ENCODE peak calls at places on chromosomes 5 and 9, in five cellular contexts. One of them, this sample, is unnamed.

GRCh38 chr5:80804332-80804731 is 149.5 kb upstream of the DHFR start:
- DNase-seq in coronary artery: no peak
- DNase-seq in HL-60: no peak
- DNase-seq in Caco-2: peak
- DNase-seq in SK-N-SH: no peak
- DNase-seq in this sample: no peak

GRCh38 chr9:121298689-121299112 is 30.7 kb downstream of the GSN start:
- DNase-seq in coronary artery: peak
- DNase-seq in HL-60: no peak
- DNase-seq in Caco-2: no peak
- DNase-seq in SK-N-SH: no peak
- DNase-seq in this sample: no peak

GRCh38 chr5:149611327-149611726 is 30.0 kb downstream of the ARHGEF37 start:
- DNase-seq in coronary artery: no peak
- DNase-seq in HL-60: no peak
- DNase-seq in Caco-2: no peak
- DNase-seq in SK-N-SH: no peak
- DNase-seq in this sample: no peak

GRCh38 chr5:61202213-61202612 is 39.9 kb upstream of the SMIM15 start:
- DNase-seq in coronary artery: no peak
- DNase-seq in HL-60: no peak
- DNase-seq in Caco-2: no peak
- DNase-seq in SK-N-SH: no peak
- DNase-seq in this sample: no peak

GRCh38 chr9:129606161-129607025 is 14.5 kb downstream of the C9orf50 start:
- DNase-seq in coronary artery: no peak
- DNase-seq in HL-60: no peak
- DNase-seq in Caco-2: no peak
- DNase-seq in SK-N-SH: no peak
- DNase-seq in this sample: no peak

GRCh38 chr5:56116599-56117131 is 116.5 kb downstream of the ANKRD55 start:
- DNase-seq in coronary artery: no peak
- DNase-seq in HL-60: peak
- DNase-seq in Caco-2: no peak
- DNase-seq in SK-N-SH: no peak
- DNase-seq in this sample: no peak

GRCh38 chr5:144598451-144599068 is 427.9 kb downstream of the KCTD16 start:
- DNase-seq in coronary artery: no peak
- DNase-seq in HL-60: no peak
- DNase-seq in Caco-2: peak
- DNase-seq in SK-N-SH: peak
- DNase-seq in this sample: no peak

GRCh38 chr5:150229571-150229970 is 39.7 kb downstream of the SLC6A7 start:
- DNase-seq in coronary artery: no peak
- DNase-seq in HL-60: no peak
- DNase-seq in Caco-2: no peak
- DNase-seq in SK-N-SH: no peak
- DNase-seq in this sample: no peak

GRCh38 chr9:36914212-36914577 is 119.9 kb downstream of the PAX5 start:
- DNase-seq in coronary artery: no peak
- DNase-seq in HL-60: no peak
- DNase-seq in Caco-2: no peak
- DNase-seq in SK-N-SH: no peak
- DNase-seq in this sample: no peak

GRCh38 chr5:153824909-153825308 is 213.8 kb downstream of the FAM114A2 start:
- DNase-seq in coronary artery: no peak
- DNase-seq in HL-60: no peak
- DNase-seq in Caco-2: no peak
- DNase-seq in SK-N-SH: no peak
- DNase-seq in this sample: no peak

GRCh38 chr5:153831976-153832375 is 206.7 kb downstream of the FAM114A2 start:
- DNase-seq in coronary artery: no peak
- DNase-seq in HL-60: no peak
- DNase-seq in Caco-2: peak
- DNase-seq in SK-N-SH: peak
- DNase-seq in this sample: no peak

GRCh38 chr5:153827407-153827806 is 211.3 kb downstream of the FAM114A2 start:
- DNase-seq in coronary artery: no peak
- DNase-seq in HL-60: no peak
- DNase-seq in Caco-2: no peak
- DNase-seq in SK-N-SH: no peak
- DNase-seq in this sample: no peak
- TF ChIP-seq CTCF in coronary artery: no peak
- TF ChIP-seq CTCF in HL-60: no peak
- TF ChIP-seq CTCF in Caco-2: peak
- TF ChIP-seq CTCF in SK-N-SH: no peak
- TF ChIP-seq CTCF in this sample: peak

GRCh38 chr9:76652894-76653293 is 111.3 kb upstream of the PCA3 start:
- DNase-seq in coronary artery: no peak
- DNase-seq in HL-60: no peak
- DNase-seq in Caco-2: no peak
- DNase-seq in SK-N-SH: no peak
- DNase-seq in this sample: no peak
- TF ChIP-seq CTCF in coronary artery: no peak
- TF ChIP-seq CTCF in HL-60: no peak
- TF ChIP-seq CTCF in Caco-2: no peak
- TF ChIP-seq CTCF in SK-N-SH: no peak
- TF ChIP-seq CTCF in this sample: no peak

GRCh38 chr5:3512291-3512690 is 83.3 kb upstream of the IRX1 start:
- DNase-seq in coronary artery: no peak
- DNase-seq in HL-60: no peak
- DNase-seq in Caco-2: no peak
- DNase-seq in SK-N-SH: no peak
- DNase-seq in this sample: no peak

GRCh38 chr5:3511774-3512173 is 83.9 kb upstream of the IRX1 start:
- DNase-seq in coronary artery: no peak
- DNase-seq in HL-60: no peak
- DNase-seq in Caco-2: no peak
- DNase-seq in SK-N-SH: no peak
- DNase-seq in this sample: no peak

GRCh38 chr5:3510642-3511041 is 85.0 kb upstream of the IRX1 start:
- DNase-seq in coronary artery: no peak
- DNase-seq in HL-60: no peak
- DNase-seq in Caco-2: no peak
- DNase-seq in SK-N-SH: no peak
- DNase-seq in this sample: no peak

GRCh38 chr5:3509290-3509689 is 86.3 kb upstream of the IRX1 start:
- DNase-seq in coronary artery: no peak
- DNase-seq in HL-60: no peak
- DNase-seq in Caco-2: peak
- DNase-seq in SK-N-SH: peak
- DNase-seq in this sample: no peak
- TF ChIP-seq CTCF in coronary artery: no peak
- TF ChIP-seq CTCF in HL-60: no peak
- TF ChIP-seq CTCF in Caco-2: peak
- TF ChIP-seq CTCF in SK-N-SH: peak
- TF ChIP-seq CTCF in this sample: no peak

DNA sequence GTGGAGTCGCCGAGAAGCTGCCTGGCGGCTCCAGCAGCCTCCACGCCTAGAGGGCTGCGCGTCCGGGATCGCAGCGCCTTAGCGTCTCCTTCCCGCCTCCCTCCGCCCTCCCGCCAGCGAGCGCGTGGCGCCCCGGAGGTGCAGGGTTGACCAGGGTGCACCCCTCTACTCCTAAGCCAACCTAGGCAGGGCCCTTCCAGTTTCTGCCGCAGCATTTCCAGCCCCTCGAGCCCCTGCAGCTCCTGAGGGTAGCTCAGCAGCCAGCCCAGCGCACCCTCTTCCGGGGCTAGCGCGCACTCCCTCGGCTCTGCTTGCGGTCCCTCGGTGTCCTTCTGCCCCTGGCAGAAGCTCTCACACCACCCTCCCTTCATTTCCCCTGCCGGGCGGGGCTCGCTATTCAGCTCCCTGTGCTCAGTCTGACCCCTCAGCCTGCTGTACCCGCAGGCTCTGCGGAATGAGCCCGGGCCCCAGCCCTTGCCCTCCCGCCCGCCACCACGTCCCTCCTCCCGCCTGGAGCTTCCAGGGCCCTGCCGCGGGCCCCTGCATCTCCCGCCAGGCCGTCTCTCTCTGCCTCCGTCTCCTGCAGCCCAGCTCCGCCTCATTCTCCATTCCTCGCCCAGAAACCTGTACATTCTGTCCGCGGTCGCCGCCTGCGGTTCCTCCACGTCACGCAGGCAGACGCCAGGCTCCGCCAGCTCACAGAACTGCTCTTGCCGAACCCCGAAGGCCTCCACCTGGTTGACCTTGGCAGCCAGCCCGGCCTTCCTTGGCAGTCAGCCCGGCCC is 61.8 kb downstream of the SPATA31C2 start:
- DNase-seq in coronary artery: no peak
- DNase-seq in HL-60: peak
- DNase-seq in Caco-2: peak
- DNase-seq in SK-N-SH: peak
- DNase-seq in this sample: no peak
- TF ChIP-seq CTCF in coronary artery: no peak
- TF ChIP-seq CTCF in HL-60: no peak
- TF ChIP-seq CTCF in Caco-2: no peak
- TF ChIP-seq CTCF in SK-N-SH: no peak
- TF ChIP-seq CTCF in this sample: peak

GRCh38 chr5:123099514-123100151 is 10.6 kb downstream of the PRDM6 start:
- DNase-seq in coronary artery: no peak
- DNase-seq in HL-60: no peak
- DNase-seq in Caco-2: peak
- DNase-seq in SK-N-SH: peak
- DNase-seq in this sample: no peak
- TF ChIP-seq CTCF in coronary artery: no peak
- TF ChIP-seq CTCF in HL-60: no peak
- TF ChIP-seq CTCF in Caco-2: peak
- TF ChIP-seq CTCF in SK-N-SH: peak
- TF ChIP-seq CTCF in this sample: no peak

DNA sequence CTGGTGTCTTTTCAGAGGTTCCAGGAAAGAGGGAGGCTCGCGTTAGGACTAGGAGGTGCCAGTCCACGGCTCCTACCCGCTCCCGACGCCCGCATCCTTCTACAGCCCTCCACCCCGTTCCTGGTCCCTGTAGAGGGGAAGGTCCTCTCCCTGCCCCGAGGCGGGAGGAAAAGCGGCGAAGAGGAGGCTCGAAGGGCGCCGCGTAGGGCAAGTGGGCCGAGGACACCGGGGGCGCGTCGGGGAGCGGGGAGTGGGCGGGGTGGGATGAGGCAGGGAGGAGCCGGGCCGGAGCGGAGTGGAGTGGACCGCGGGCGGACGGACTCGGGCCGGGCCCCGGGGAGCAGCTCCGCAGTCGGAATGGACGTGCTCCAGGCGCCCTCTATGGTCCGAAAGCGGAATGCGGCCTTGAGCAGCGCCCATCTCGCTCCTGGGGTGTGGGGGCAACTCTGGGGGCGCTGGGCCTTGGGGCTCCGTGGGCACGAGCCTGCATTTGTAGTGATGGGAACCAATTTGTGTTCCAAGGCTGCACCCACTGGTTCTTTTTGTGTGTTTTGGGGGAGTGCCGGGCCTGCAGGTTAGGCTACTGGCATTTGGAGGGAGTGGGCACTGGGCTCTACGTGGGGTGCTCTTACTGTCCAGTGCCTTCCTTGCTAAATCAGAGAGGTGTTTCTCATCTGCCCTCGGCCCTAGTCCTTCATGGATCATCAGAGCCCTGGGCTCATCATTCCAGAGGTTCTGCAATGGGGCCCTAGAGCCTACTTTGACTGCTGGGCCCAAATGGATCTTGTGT is 7.3 kb downstream of the IRX1 start:
- DNase-seq in coronary artery: no peak
- DNase-seq in HL-60: no peak
- DNase-seq in Caco-2: no peak
- DNase-seq in SK-N-SH: peak
- DNase-seq in this sample: no peak
- TF ChIP-seq CTCF in coronary artery: no peak
- TF ChIP-seq CTCF in HL-60: no peak
- TF ChIP-seq CTCF in Caco-2: no peak
- TF ChIP-seq CTCF in SK-N-SH: peak
- TF ChIP-seq CTCF in this sample: no peak

DNA sequence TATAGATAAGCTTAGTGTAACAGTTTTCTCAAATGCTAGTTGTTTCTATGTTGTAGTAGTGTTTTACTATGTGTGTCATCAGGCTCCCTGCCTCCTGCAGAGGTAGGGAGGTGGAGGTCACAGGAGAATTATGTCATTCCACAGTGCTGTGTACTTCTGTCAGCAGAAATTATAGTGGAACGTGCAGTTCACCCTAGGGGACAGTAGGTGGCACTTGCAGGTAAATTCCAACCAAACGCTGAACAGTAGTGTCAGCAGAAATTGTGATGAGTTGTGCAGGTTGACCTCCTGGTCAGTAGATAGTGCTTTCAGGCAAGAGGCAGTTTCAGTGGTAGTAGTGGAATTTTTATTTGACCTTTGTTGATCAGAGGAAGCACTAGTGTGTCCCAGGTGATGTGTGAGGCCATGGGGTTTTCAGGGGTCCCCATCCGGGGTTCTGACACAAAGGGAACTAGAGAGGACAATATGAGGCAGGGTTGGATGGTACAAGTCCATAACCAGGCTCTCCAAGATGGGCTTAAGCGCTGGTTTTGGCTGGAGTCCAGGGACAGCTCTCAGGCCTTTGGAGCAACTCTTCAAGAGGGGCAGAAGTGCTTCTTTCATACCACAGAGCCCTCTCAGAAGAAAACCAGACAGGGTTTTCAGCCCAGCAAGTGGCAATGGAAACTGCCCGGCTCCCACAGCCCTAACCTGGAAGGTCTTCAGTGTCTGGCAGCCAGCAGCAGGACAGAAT is 402.9 kb downstream of the CYLC2 start:
- DNase-seq in coronary artery: no peak
- DNase-seq in HL-60: peak
- DNase-seq in Caco-2: peak
- DNase-seq in SK-N-SH: peak
- DNase-seq in this sample: no peak
- TF ChIP-seq CTCF in coronary artery: no peak
- TF ChIP-seq CTCF in HL-60: peak
- TF ChIP-seq CTCF in Caco-2: peak
- TF ChIP-seq CTCF in SK-N-SH: peak
- TF ChIP-seq CTCF in this sample: peak

DNA sequence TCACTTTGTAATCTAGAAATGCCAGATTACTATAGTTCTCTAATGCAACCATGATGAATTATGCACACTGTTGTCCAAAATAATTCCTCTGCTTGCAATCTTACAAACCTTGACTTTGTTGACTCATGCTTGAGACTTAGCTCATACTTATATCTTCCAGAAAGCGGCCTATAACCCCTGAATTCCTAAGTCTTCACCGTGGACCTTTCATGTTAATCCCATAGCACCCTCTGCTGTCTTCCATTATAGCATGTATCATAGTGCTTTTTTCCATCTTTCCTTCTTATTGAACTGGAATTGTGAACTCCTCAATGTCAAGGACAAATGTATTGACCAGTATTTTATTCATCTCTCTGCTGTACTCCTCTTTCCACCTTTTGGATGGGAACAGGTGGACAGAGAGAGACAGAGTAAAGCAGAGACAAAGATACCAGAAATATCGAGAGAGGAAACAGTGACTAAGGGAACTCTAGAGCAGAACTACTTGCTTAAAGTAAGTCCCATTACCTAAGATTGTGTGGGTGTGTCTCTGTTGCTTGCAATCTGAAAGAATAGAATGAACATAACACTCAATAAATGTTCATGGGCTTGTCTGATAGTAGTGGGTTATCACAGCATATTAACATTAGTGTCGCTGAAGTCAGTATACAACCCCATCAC is 110.0 kb downstream of the LURAP1L start:
- DNase-seq in coronary artery: no peak
- DNase-seq in HL-60: no peak
- DNase-seq in Caco-2: peak
- DNase-seq in SK-N-SH: peak
- DNase-seq in this sample: peak
- TF ChIP-seq CTCF in coronary artery: peak
- TF ChIP-seq CTCF in HL-60: no peak
- TF ChIP-seq CTCF in Caco-2: peak
- TF ChIP-seq CTCF in SK-N-SH: peak
- TF ChIP-seq CTCF in this sample: peak

GRCh38 chr5:109347252-109347888 is 62.4 kb downstream of the PJA2 start:
- DNase-seq in coronary artery: no peak
- DNase-seq in HL-60: no peak
- DNase-seq in Caco-2: no peak
- DNase-seq in SK-N-SH: peak
- DNase-seq in this sample: no peak
- TF ChIP-seq CTCF in coronary artery: no peak
- TF ChIP-seq CTCF in HL-60: no peak
- TF ChIP-seq CTCF in Caco-2: no peak
- TF ChIP-seq CTCF in SK-N-SH: no peak
- TF ChIP-seq CTCF in this sample: no peak